ENCODE peak calls at places on chromosomes 2 and 18, in seven cellular contexts. I is effector memory CD8-positive, alpha-beta T cell; V is KG1; K is caudate nucleus; D is ecto neural progenitor cell; T is stimulated activated CD4-positive, alpha-beta T cell treated with anti-CD3 and anti-CD28 coated beads, Interleukin-2, amount 100 ng/mL, for 24 hours; Y is endodermal cell. L is an unnamed sample.

GRCh38 chr2:97726311-97727064 is 13.1 kb downstream of the ZAP70 start:
- DNase-seq in I (no peak), V (no peak), K (no peak), D (no peak), T (no peak), Y (peak), L (no peak)

GRCh38 chr18:51196116-51196810 is 1.2 kb downstream of the MEX3C start:
- DNase-seq in I (peak), V (peak), K (no peak), D (peak), T (peak), Y (peak), L (peak)

GRCh38 chr2:206092297-206092696 is 6.3 kb upstream of the INO80D start:
- DNase-seq in I (no peak), V (no peak), K (no peak), D (no peak), T (no peak), Y (no peak), L (no peak)

GRCh38 chr2:70903641-70904340 is 31.9 kb upstream of the ATP6V1B1 start:
- DNase-seq in I (no peak), V (no peak), K (no peak), D (no peak), T (no peak), Y (peak), L (no peak)

GRCh38 chr2:43605079-43605655 is 9.3 kb upstream of the THADA start:
- DNase-seq in I (no peak), V (peak), K (no peak), D (no peak), T (no peak), Y (peak), L (no peak)

GRCh38 chr18:58314284-58314683 is 270.3 kb downstream of the NEDD4L start:
- DNase-seq in I (no peak), V (no peak), K (peak), D (no peak), T (no peak), Y (no peak), L (no peak)

GRCh38 chr2:164495491-164496223 is 125.6 kb downstream of the GRB14 start:
- DNase-seq in I (no peak), V (no peak), K (no peak), D (peak), T (no peak), Y (peak), L (no peak)

GRCh38 chr18:76491436-76491800 is 3.6 kb downstream of the ZNF516 start:
- DNase-seq in I (no peak), V (peak), K (no peak), D (peak), T (peak), Y (peak), L (peak)

GRCh38 chr2:188456114-188456909 is 164.6 kb downstream of the GULP1 start:
- DNase-seq in I (no peak), V (no peak), K (no peak), D (no peak), T (no peak), Y (peak), L (no peak)

GRCh38 chr18:6683112-6683876 is 46.2 kb upstream of the ARHGAP28 start:
- DNase-seq in I (no peak), V (no peak), K (no peak), D (no peak), T (no peak), Y (peak), L (no peak)

GRCh38 chr2:68465081-68465916 is 1.8 kb downstream of the FBXO48 start:
- DNase-seq in I (peak), V (no peak), K (no peak), D (no peak), T (peak), Y (no peak), L (peak)

GRCh38 chr2:20224716-20225293 is at the start of gene SDC1:
- DNase-seq in I (no peak), V (no peak), K (no peak), D (peak), T (no peak), Y (peak), L (no peak)

GRCh38 chr2:135052997-135053474 is 944 bp downstream of the RAB3GAP1 start:
- DNase-seq in I (peak), V (no peak), K (no peak), D (no peak), T (peak), Y (peak), L (peak)

GRCh38 chr2:136363470-136363869 is 245.5 kb upstream of the CXCR4 start:
- DNase-seq in I (no peak), V (no peak), K (no peak), D (no peak), T (no peak), Y (no peak), L (no peak)

GRCh38 chr18:9914334-9914583 is 443 bp downstream of the VAPA start:
- DNase-seq in I (no peak), V (no peak), K (no peak), D (no peak), T (no peak), Y (no peak), L (no peak)

GRCh38 chr2:12618576-12618975 is 98.2 kb upstream of the TRIB2 start:
- DNase-seq in I (no peak), V (no peak), K (no peak), D (no peak), T (no peak), Y (no peak), L (no peak)

GRCh38 chr2:44793322-44793870 is 148.1 kb upstream of the SIX3 start:
- DNase-seq in I (no peak), V (no peak), K (no peak), D (no peak), T (no peak), Y (peak), L (no peak)

GRCh38 chr2:127067620-127068350 is 39.2 kb downstream of the BIN1 start:
- DNase-seq in I (peak), V (peak), K (peak), D (peak), T (peak), Y (peak), L (peak)

GRCh38 chr2:96264656-96265348 is 995 bp downstream of the TMEM127 start:
- DNase-seq in I (peak), V (peak), K (no peak), D (peak), T (peak), Y (peak), L (peak)

GRCh38 chr2:237235383-237236095 is 149.8 kb downstream of the COPS8 start:
- DNase-seq in I (no peak), V (no peak), K (no peak), D (no peak), T (no peak), Y (no peak), L (no peak)

GRCh38 chr2:109031481-109032228 is 42.6 kb upstream of the EDAR start:
- DNase-seq in I (peak), V (peak), K (no peak), D (peak), T (peak), Y (peak), L (peak)

L was measured in CD4-positive, CD25-positive, alpha-beta regulatory T cell.